ENCODE peak calls at places on chromosomes 16 and 17, in seven cellular contexts. L is breast epithelium, R is spleen, O is prostate gland, N is K562, E is vagina, W is GM12878. T is an unnamed sample.
A peak's percentile ranks its signal among the peaks of the same experiment; 100 is the strongest.

GRCh38 chr16:80931985-80932720 is 74.5 kb downstream of the CMC2 start:
- DNase-seq in N (no peak), W (no peak), R (no peak), L (peak; percentile 62), O (peak; percentile 74), E (peak; percentile 91), T (no peak)

GRCh38 chr16:55700961-55701360 is 45.2 kb downstream of the SLC6A2 start:
- DNase-seq in O (no peak), W (no peak), N (no peak), L (no peak), R (no peak), E (no peak), T (no peak)

GRCh38 chr16:31365131-31365865 is 10.3 kb downstream of the ITGAX start:
- DNase-seq in O (no peak), L (peak; percentile 5), N (no peak), R (no peak), W (no peak), E (no peak), T (no peak)

GRCh38 chr17:33204156-33204555 is 88.9 kb downstream of the ASIC2 start:
- DNase-seq in L (no peak), N (no peak), R (no peak), E (no peak), O (no peak), W (no peak), T (no peak)

GRCh38 chr17:18224428-18225120 is 861 bp upstream of the LLGL1 start:
- DNase-seq in L (no peak), W (no peak), N (peak; percentile 21), E (no peak), R (no peak), O (no peak), T (no peak)

GRCh38 chr16:56480776-56481467 is 29.6 kb downstream of the OGFOD1 start:
- DNase-seq in O (no peak), N (no peak), W (no peak), R (no peak), E (no peak), L (no peak), T (no peak)

GRCh38 chr17:78019367-78019975 is 61.0 kb downstream of the TNRC6C start:
- DNase-seq in R (no peak), O (no peak), E (no peak), W (peak; percentile 9), N (no peak), L (no peak), T (no peak)

GRCh38 chr17:52828621-52829020 is 670.1 kb upstream of the CA10 start:
- DNase-seq in O (no peak), W (no peak), L (no peak), R (no peak), E (no peak), N (no peak), T (no peak)

GRCh38 chr17:50934161-50934560 is 68.0 kb upstream of the TOB1 start:
- DNase-seq in L (no peak), N (no peak), R (no peak), W (no peak), O (no peak), E (no peak), T (no peak)

GRCh38 chr17:50934672-50935200 is 68.6 kb upstream of the TOB1 start:
- DNase-seq in E (no peak), O (no peak), R (no peak), L (no peak), W (no peak), N (peak; percentile 60), T (no peak)

GRCh38 chr17:50932584-50932901 is 66.4 kb upstream of the TOB1 start:
- DNase-seq in L (no peak), R (peak; percentile 70), W (no peak), E (no peak), O (no peak), N (no peak), T (no peak)

GRCh38 chr17:50928662-50929061 is 62.5 kb upstream of the TOB1 start:
- DNase-seq in N (no peak), O (no peak), E (no peak), L (no peak), W (no peak), R (no peak), T (no peak)

DNA sequence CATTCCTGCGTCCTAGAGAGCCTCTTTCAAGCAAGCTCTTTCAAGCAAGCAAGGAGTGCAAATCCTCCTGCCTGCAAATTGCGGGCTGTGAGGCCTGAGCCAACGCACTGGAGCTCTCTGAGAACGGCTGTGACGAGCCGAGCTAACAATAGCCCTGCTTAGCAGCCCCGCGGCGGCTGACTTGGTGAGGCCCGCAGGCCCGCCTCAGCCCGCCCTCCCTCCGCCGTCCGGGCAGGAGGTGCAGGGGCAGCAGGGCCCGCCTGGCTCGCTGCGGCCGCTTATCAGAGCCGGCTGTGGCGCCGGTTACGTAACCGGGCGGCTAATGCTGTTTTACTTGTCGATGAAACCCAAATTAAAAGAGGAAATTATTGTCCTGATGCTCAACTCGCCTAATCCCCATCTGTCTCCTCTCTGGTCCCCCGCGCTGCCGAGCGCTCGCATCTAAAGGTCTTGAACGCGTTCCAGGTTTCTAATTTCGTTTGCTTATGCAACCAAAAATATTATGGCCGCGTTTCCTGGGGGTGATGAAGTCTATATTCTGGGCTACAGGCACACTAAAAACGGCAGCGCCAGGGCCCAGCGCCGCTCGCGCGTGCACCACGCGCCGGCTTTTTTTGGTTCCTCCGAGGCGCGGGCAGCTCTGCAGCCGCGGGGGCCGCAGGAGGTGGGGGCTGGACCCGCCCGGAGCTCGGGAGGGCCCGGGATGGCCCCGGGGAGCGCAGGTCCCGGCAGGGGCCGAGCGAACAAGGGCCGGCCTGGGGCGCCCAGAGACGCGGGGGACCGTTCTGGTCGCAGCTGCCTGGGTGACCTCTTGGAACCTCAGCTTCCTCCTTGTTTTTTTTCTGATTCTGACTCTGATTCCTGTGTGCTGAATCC is 65.1 kb upstream of the TOB1 start:
- DNase-seq in N (peak; percentile 72), L (no peak), O (peak; percentile 61), R (peak; percentile 92), W (no peak), E (no peak), T (no peak)
- TF ChIP-seq POLR2AphosphoS5 in N (no peak), L (peak; percentile 28), O (peak; percentile 42), R (peak; percentile 82), W (no peak), E (peak; percentile 81), T (no peak)

DNA sequence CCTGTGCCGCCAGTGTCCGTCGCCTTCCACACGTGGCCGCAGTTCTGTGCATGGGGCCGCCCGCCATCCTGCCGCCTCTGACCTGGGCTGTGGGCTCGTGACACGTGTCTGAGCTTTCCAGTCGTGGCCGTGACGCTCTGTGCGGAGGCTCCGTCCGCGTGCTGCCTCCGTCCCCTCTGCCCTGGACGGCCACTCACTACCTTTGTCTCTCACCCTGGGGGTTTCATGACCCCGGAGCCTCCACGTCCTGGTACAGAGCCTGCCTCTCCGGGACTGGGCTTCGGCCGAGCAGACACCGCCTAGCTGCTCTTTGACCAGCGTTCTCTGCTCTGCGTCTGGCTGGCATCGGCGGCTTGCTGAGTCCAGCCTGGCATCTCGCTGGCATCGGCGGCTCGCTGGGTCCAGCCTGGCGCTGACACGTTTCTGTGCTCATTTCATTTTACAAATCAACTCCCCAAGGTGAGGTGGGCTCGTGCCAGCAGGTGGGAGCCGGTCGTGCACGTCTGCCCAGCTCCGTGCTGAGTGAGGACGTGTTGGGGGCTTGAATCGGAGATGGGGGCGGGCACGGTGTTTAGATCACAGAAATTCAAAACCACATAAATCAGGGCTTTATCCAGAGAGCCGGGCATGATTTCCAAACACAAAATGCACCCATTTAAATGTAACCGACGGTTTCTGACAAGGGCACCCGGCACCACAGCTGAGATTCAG is 44.3 kb upstream of the GNG13 start:
- DNase-seq in E (no peak), N (no peak), O (no peak), L (no peak), W (no peak), R (no peak), T (no peak)
- H3K9me3 ChIP-seq in E (no peaks in the 10 kb centered on the region), N (no peaks in the 10 kb centered on the region), O (no peaks in the 10 kb centered on the region), L (no peaks in the 10 kb centered on the region), W (peaks cover 6% of the 10 kb centered on the region), R (no peaks in the 10 kb centered on the region), T (no peaks in the 10 kb centered on the region)

GRCh38 chr17:82055965-82056728 is 4.4 kb downstream of the GPS1 start:
- DNase-seq in L (no peak), O (no peak), W (no peak), N (no peak), E (no peak), R (peak; percentile 74), T (no peak)

GRCh38 chr17:82058855-82059249 is 6.8 kb downstream of the DUS1L start:
- DNase-seq in L (no peak), R (peak; percentile 55), E (no peak), N (no peak), W (no peak), O (no peak), T (no peak)

GRCh38 chr17:82055023-82055964 is 3.6 kb downstream of the GPS1 start:
- DNase-seq in O (no peak), L (no peak), N (no peak), W (no peak), E (no peak), R (peak; percentile 78), T (no peak)

GRCh38 chr17:82058230-82058854 is 6.6 kb downstream of the GPS1 start:
- DNase-seq in R (peak; percentile 70), O (no peak), E (no peak), W (no peak), L (no peak), N (no peak), T (no peak)

GRCh38 chr17:82056729-82057621 is 5.3 kb downstream of the GPS1 start:
- DNase-seq in O (no peak), W (no peak), R (peak; percentile 76), L (no peak), N (no peak), E (no peak), T (no peak)
- TF ChIP-seq POLR2AphosphoS5 in O (no peak), W (peak; percentile 55), R (peak; percentile 70), L (no peak), N (no peak), E (no peak), T (peak; percentile 33)

GRCh38 chr17:22694362-22695227 is 1002.3 kb downstream of the KCNJ18 start:
- DNase-seq in O (no peak), L (no peak), W (no peak), N (peak; percentile 77), R (no peak), E (peak; percentile 81), T (no peak)

GRCh38 chr17:22695228-22695619 is 1002.9 kb downstream of the KCNJ18 start:
- DNase-seq in E (no peak), N (peak; percentile 14), R (no peak), W (no peak), L (no peak), O (no peak), T (no peak)

GRCh38 chr17:22692801-22693171 is 1000.5 kb downstream of the KCNJ18 start:
- DNase-seq in N (no peak), W (no peak), R (no peak), O (no peak), E (peak; percentile 65), L (no peak), T (no peak)

DNA sequence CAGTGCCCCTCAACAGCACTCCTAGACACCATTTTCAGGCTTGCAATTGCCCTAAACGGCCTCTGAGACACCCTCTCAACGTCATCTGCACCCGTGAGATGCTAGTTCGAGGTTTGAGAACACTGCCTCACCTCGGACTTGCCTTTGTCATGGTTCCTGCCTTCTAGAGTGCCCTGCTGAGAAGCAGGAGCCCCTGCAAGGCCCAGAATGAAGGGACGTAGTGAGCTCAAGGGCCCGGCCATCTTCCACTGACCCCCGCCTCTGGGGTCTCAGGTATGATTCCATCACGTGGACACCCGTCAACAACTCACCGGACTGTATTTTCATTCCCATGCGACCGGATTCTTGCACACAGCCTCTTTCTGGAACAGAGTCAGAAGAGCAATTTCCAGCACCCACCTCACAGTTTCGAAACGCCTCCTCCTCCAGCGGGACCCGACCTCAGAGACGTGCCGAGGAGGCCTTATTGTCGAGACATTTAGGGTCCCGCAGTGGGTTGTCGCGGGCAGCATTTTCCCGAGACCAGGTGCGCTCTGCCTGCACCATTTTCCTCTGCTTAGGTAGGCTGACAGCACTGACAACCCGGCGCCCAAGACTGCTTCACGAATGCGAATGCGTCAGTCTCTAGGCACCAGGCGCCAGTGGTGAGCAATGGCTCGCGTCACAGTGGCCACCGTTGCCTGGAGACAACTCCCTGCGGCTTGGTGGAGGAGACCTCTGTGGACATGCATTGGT is 999.9 kb downstream of the KCNJ18 start:
- DNase-seq in W (no peak), N (no peak), E (no peak), L (no peak), R (peak; percentile 54), O (no peak), T (no peak)
- H3K9me3 ChIP-seq in W (no peaks in the 10 kb centered on the region), N (no peaks in the 10 kb centered on the region), E (no peaks in the 10 kb centered on the region), L (peaks cover 29% of the 10 kb centered on the region), R (no peaks in the 10 kb centered on the region), O (no peaks in the 10 kb centered on the region), T (no peaks in the 10 kb centered on the region)